ENCODE peak calls at places on chromosome 16, in four cellular contexts. R, K, O and S are unnamed samples.
A peak's percentile ranks its signal among the peaks of the same experiment; 100 is the strongest.

GRCh38 chr16:23512168-23512695 is 1.9 kb upstream of the GGA2 start:
- DNase-seq in R (no peak), K (no peak), O (no peak), S (no peak)

GRCh38 chr16:58620396-58620795 is 9.2 kb downstream of the CNOT1 start:
- DNase-seq in R (no peak), K (no peak), O (no peak), S (no peak)

GRCh38 chr16:20904507-20905079 is 4.0 kb downstream of the LYRM1 start:
- DNase-seq in R (no peak), K (no peak), O (peak; percentile 30), S (no peak)

GRCh38 chr16:4309833-4310266 is 6.0 kb upstream of the GLIS2 start:
- DNase-seq in R (no peak), K (peak; percentile 67), O (peak; percentile 82), S (peak; percentile 78)

GRCh38 chr16:57039148-57039812 is 49.9 kb downstream of the NLRC5 start:
- DNase-seq in R (no peak), K (no peak), O (no peak), S (no peak)

GRCh38 chr16:83552193-83552592 is 255.6 kb upstream of the HSBP1 start:
- DNase-seq in R (no peak), K (no peak), O (no peak), S (no peak)

GRCh38 chr16:83802135-83802534 is 5.6 kb upstream of the HSBP1 start:
- DNase-seq in R (peak; percentile 34), K (no peak), O (no peak), S (no peak)

GRCh38 chr16:81201267-81201666 is 37.2 kb upstream of the BCO1 start:
- DNase-seq in R (no peak), K (no peak), O (no peak), S (peak; percentile 28)

GRCh38 chr16:84832488-84833141 is 12.8 kb downstream of the CRISPLD2 start:
- DNase-seq in R (peak; percentile 75), K (peak; percentile 60), O (peak; percentile 54), S (peak; percentile 72)

GRCh38 chr16:22217890-22218730 is 12.0 kb downstream of the EEF2K start:
- DNase-seq in R (peak; percentile 37), K (no peak), O (no peak), S (no peak)

GRCh38 chr16:27198451-27199234 is 4.7 kb upstream of the KDM8 start:
- DNase-seq in R (no peak), K (no peak), O (no peak), S (no peak)

GRCh38 chr16:26648851-26649250 is 417.9 kb upstream of the C16orf82 start:
- DNase-seq in R (no peak), K (no peak), O (no peak), S (no peak)

GRCh38 chr16:31488630-31489564 is 6.0 kb downstream of the SLC5A2 start:
- DNase-seq in R (no peak), K (no peak), O (no peak), S (no peak)

GRCh38 chr16:67389911-67390815 is 3.1 kb downstream of the TPPP3 start:
- DNase-seq in R (peak; percentile 43), K (no peak), O (no peak), S (no peak)

GRCh38 chr16:81397058-81397878 is 47.3 kb upstream of the CMIP start:
- DNase-seq in R (no peak), K (no peak), O (no peak), S (no peak)

GRCh38 chr16:894136-894535 is 76.6 kb downstream of the LMF1 start:
- DNase-seq in R (peak; percentile 22), K (no peak), O (no peak), S (no peak)

GRCh38 chr16:76614255-76614654 is 337.1 kb downstream of the CNTNAP4 start:
- DNase-seq in R (no peak), K (no peak), O (no peak), S (no peak)

GRCh38 chr16:30592871-30593270 is 7.4 kb upstream of the ZNF785 start:
- DNase-seq in R (no peak), K (no peak), O (no peak), S (no peak)

GRCh38 chr16:11978080-11978479 is 1.5 kb downstream of the SNX29 start:
- DNase-seq in R (no peak), K (no peak), O (no peak), S (no peak)

GRCh38 chr16:58733248-58733670 is 857 bp downstream of the GOT2 start:
- DNase-seq in R (no peak), K (no peak), O (no peak), S (no peak)

GRCh38 chr16:11632455-11632921 is 35.8 kb upstream of the SNN start:
- DNase-seq in R (peak; percentile 58), K (no peak), O (no peak), S (peak; percentile 50)

GRCh38 chr16:73196670-73197069 is 148.7 kb upstream of the ZFHX3 start:
- DNase-seq in R (peak; percentile 67), K (peak; percentile 74), O (peak; percentile 80), S (peak; percentile 91)

GRCh38 chr16:31875112-31875803 is 1.7 kb downstream of the ZNF267 start:
- DNase-seq in R (no peak), K (no peak), O (no peak), S (no peak)

GRCh38 chr16:22369221-22369811 is 5.1 kb downstream of the CDR2 start:
- DNase-seq in R (peak; percentile 51), K (no peak), O (no peak), S (no peak)

GRCh38 chr16:29156511-29156910 is 171.7 kb downstream of the LAT start:
- DNase-seq in R (no peak), K (no peak), O (no peak), S (no peak)

GRCh38 chr16:4539716-4540284 is 1.2 kb upstream of the CDIP1 start:
- DNase-seq in R (no peak), K (no peak), O (no peak), S (no peak)

GRCh38 chr16:29641561-29641960 is 21.5 kb upstream of the SPN start:
- DNase-seq in R (no peak), K (no peak), O (no peak), S (no peak)

GRCh38 chr16:70252355-70252988 is 732 bp upstream of the EXOSC6 start:
- DNase-seq in R (no peak), K (no peak), O (no peak), S (no peak)

GRCh38 chr16:11602321-11602720 is 15.6 kb upstream of the LITAF start:
- DNase-seq in R (no peak), K (no peak), O (no peak), S (no peak)

DNA sequence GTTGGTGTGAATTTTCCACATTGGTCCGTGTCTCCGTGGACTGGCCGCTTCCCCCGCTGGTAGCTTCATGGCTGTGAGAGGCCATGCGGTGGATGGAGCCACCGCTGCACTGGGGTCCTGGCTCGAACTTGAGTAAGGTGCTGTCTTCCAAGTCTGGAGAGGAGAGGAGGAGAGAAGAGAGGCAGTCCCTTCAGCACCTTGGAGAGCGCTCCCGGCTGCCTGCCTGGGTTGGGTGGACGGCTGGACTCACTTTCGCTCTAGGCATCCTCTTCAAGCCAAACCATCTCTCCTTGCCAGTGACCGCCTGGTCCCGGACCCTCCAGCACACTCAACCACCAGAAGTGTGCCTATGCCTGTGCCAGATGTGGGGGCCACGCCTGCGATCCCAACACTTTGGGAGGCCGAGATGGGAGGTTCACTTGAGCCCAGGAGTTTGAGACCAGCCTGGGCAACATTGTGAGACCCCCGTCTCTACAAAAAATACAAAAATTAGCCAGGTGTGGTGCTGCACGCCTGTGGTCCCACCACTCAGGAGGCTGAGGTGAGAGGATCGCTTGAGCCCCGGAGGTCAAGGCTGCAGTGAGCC is 6.2 kb downstream of the JPH3 start:
- DNase-seq in R (peak; percentile 71), K (no peak), O (peak; percentile 49), S (peak; percentile 72)
- TF ChIP-seq CTCF in R (no peak), K (no peak), O (no peak), S (no peak)

GRCh38 chr16:88531346-88531745 is 38.9 kb upstream of the ZC3H18 start:
- DNase-seq in R (no peak), K (no peak), O (no peak), S (no peak)
- H3K4me1 ChIP-seq in R (peaks cover 20% of the 10 kb centered on the region), K (no peaks in the 10 kb centered on the region), O (peaks cover 58% of the 10 kb centered on the region), S (peaks cover 6% of the 10 kb centered on the region)

GRCh38 chr16:53878216-53878615 is 174.3 kb downstream of the FTO start:
- DNase-seq in R (no peak), K (no peak), O (no peak), S (no peak)

GRCh38 chr16:53876811-53877210 is 172.9 kb downstream of the FTO start:
- DNase-seq in R (no peak), K (no peak), O (no peak), S (no peak)

GRCh38 chr16:53882310-53882709 is 178.4 kb downstream of the FTO start:
- DNase-seq in R (no peak), K (no peak), O (no peak), S (no peak)

GRCh38 chr16:53884748-53885147 is 180.8 kb downstream of the FTO start:
- DNase-seq in R (no peak), K (no peak), O (no peak), S (no peak)

DNA sequence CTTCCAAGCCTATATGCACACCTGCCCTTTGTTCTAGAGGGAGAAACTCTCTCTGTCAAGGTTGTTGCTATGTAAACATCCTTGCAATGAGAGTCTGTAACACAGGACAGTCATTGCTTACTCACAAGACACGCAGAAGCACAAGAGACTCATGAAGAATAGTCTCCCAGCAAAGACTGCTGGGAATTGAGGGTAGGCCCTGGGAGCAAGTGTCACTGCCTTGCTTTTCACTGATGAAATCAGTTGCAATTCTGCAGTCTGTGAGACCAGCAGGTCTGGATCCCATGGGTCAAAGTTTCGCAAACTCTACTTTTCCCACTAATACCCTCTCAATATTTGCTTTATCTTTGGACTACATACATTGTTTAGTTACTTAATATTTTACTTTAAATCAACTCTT is 177.4 kb downstream of the FTO start:
- DNase-seq in R (no peak), K (no peak), O (no peak), S (no peak)
- H3K27ac ChIP-seq in R (no peak overlapping the region), K (no peak overlapping the region), O (no peak overlapping the region), S (no peak overlapping the region)

DNA sequence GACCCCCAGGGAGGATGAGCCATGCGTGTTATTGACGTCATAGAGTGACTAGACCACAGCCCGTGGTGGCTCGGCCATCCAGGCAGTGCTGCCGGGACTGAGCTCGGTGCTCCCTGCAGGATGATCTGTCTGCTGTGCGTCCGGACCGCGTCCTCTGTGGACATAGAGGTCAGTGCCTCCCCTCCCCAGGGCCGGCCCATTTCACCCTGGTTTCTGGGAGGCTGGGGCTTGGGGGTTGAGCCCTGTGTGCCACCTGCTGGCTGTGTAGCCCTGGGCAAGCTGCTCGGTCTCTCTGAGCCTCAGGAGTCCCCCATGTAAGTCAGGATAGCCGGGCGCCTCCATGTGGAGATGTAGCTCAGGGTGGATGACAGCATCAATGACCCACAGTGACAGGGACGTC is 8.3 kb downstream of the TSC2 start:
- DNase-seq in R (no peak), K (no peak), O (no peak), S (no peak)
- TF ChIP-seq CTCF in R (peak; percentile 17), K (peak; percentile 13), O (no peak), S (no peak)